ENCODE peak calls at places on chromosomes 2 and 18, in five cellular contexts. N is A549, H is H1, D is brain microvascular endothelial cell, J is left ventricle myocardium inferior. C is an unnamed sample.

GRCh38 chr2:150426724-150427123 is 60.7 kb downstream of the RND3 start:
- DNase-seq in N (no peak), H (no peak), D (no peak), J (no peak), C (no peak)

GRCh38 chr18:2917255-2918047 is 70.6 kb downstream of the EMILIN2 start:
- DNase-seq in N (no peak), H (no peak), D (no peak), J (no peak), C (no peak)

GRCh38 chr18:39990540-39990939 is 1964.5 kb upstream of the PIK3C3 start:
- DNase-seq in N (no peak), H (no peak), D (no peak), J (no peak), C (no peak)

GRCh38 chr18:22074343-22075070 is 94.9 kb upstream of the GATA6 start:
- DNase-seq in N (no peak), H (no peak), D (no peak), J (no peak), C (no peak)

GRCh38 chr2:219475697-219476604 is 22.7 kb upstream of the GMPPA start:
- DNase-seq in N (peak), H (no peak), D (peak), J (peak), C (peak)

GRCh38 chr18:40124107-40124506 is 1830.9 kb upstream of the PIK3C3 start:
- DNase-seq in N (no peak), H (no peak), D (peak), J (no peak), C (no peak)

GRCh38 chr18:31508781-31509180 is 10.8 kb downstream of the DSG2 start:
- DNase-seq in N (no peak), H (no peak), D (no peak), J (no peak), C (no peak)

GRCh38 chr2:196987298-196987653 is 60.8 kb upstream of the PGAP1 start:
- DNase-seq in N (no peak), H (no peak), D (no peak), J (no peak), C (no peak)

GRCh38 chr18:65897292-65897691 is 146.5 kb downstream of the CDH7 start:
- DNase-seq in N (no peak), H (no peak), D (no peak), J (no peak), C (no peak)

GRCh38 chr18:67864677-67865340 is 348.3 kb upstream of the DSEL start:
- DNase-seq in N (no peak), H (no peak), D (peak), J (no peak), C (no peak)

GRCh38 chr2:25257931-25258771 is 83.6 kb downstream of the DNMT3A start:
- DNase-seq in N (no peak), H (no peak), D (no peak), J (no peak), C (no peak)

GRCh38 chr2:8872821-8873432 is 35.5 kb upstream of the KIDINS220 start:
- DNase-seq in N (peak), H (no peak), D (peak), J (no peak), C (no peak)

GRCh38 chr2:109332880-109333279 is 203.9 kb downstream of the SH3RF3 start:
- DNase-seq in N (no peak), H (no peak), D (no peak), J (no peak), C (no peak)

GRCh38 chr18:74951165-74951760 is 257.7 kb downstream of the PTGR3 start:
- DNase-seq in N (peak), H (no peak), D (peak), J (no peak), C (peak)

GRCh38 chr18:9421096-9421495 is 54.2 kb upstream of the RALBP1 start:
- DNase-seq in N (no peak), H (no peak), D (no peak), J (no peak), C (no peak)
- H3K27ac ChIP-seq in N (no peak), H (no peak), D (no peak), J (no peak), C (no peak)

DNA sequence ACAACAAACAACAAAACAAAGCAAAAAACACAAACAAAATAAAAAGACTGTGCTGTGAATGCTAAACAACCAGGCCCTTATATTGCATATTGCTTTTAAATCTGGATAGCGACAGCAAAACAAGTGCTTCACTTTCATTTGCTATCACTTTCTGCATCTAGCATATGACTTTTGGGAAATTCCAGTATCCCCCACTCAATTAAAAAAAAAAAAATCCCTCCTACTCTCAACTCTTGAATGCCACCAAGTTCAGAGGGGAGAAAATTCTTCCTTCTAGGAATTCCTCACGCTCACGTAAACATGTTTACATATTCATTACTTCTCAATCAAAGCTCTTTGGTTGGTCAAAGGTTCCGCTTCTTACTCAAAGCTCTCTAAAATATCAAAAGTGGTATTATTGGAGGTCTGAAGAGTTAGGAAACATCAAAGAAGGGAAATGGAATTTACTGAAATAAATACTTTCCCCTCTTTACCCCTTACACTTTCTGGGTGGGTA is 4.1 kb downstream of the DOCK10 start:
- DNase-seq in N (no peak), H (no peak), D (no peak), J (no peak), C (no peak)
- H3K4me3 ChIP-seq in N (no peak), H (no peak), D (no peak), J (no peak), C (no peak)

GRCh38 chr2:105712166-105712915 is 32.4 kb upstream of the NCK2 start:
- DNase-seq in N (peak), H (no peak), D (no peak), J (no peak), C (no peak)
- H3K27ac ChIP-seq in N (no peak), H (no peak), D (no peak), J (no peak), C (no peak)

DNA sequence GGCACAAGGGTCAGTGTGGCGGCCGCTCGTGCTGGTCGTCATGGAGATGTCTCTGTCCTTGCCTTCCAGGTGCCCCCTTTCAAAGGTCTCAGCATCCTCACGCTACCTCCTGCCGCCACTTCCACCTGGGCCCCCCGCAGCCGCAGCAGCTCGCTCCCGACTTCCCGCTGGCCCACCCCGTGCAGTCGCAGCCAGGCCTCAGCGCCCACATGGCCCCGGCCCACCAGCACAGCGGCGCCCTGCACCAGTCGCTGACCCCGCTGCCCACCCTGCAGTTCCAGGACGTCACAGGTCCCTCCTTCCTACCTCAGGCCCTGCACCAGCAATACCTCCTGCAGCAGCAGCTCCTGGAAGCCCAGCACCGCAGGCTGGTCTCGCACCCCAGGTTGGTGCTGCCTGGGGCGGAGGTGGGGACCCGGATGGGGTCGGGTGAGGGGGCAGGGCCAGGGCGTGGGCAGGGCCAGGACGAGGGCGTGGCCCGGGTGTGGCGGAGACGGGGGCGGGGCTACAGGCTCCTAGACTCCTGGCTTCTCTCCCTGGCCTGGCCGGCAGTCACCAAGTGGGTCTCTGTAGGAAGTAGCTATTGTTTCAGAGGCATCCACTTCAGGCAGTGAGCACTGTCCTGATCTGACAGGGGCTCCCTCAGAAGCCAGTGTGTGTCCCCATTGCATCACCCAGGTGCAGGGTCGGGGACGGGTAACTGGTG is 223.7 kb downstream of the LOXHD1 start:
- DNase-seq in N (no peak), H (peak), D (no peak), J (no peak), C (no peak)
- H3K4me3 ChIP-seq in N (no peak), H (peak), D (no peak), J (no peak), C (no peak)

DNA sequence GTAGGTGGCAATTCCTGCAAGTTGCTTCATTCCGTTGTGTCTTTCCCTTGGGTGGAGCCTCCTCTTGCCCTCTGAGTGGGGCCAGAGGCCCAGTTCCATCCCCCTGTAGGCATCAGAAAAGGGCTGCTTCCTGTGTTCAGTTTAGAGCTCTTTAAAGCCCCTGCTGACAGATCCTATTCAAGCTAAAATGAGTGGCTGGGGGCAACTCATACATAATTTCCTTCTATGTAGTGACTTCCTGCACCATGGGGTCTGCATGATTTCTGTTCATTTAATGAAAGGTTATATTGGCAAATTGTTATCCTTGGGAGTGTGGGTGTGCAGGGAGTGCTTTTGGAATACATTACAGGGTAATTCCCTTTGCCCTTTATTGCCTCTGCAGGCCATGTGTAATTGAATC is 52.5 kb downstream of the GPR39 start:
- DNase-seq in N (no peak), H (no peak), D (no peak), J (no peak), C (no peak)
- H3K27ac ChIP-seq in N (no peak), H (no peak), D (no peak), J (no peak), C (no peak)

DNA sequence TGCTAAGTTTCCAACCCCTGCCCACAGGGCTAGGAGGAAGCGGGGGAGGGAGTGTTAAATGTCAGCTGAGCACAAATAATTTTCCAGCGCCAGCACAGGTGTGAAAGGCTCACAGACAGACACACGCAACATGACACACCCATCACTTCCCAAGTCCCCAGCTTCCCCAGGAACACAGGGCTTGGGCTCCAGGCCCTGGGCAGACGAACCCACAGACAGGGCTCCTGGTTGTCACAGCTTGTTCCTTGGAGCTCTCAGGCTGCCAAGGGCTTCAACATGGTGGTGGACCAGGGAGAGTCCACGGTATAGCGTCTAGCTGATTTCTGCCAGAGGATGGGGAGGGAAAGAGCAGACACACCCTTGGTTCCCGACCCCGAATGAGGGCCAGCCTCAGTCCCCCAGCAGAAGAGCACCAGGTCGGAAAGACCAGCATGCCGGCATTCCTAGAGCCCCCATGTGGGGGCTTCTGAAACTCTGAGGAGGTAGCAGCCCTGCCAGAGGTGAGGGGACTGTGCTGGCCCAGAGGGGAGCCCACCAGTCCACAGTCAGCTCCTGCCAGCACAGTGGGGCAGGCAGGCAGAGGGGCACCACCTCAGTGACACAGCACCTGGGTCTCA is 1.9 kb downstream of the DUSP2 start:
- DNase-seq in N (no peak), H (no peak), D (no peak), J (no peak), C (no peak)
- H3K4me3 ChIP-seq in N (no peak), H (no peak), D (no peak), J (no peak), C (peak)

GRCh38 chr2:161257123-161257952 is 50.9 kb upstream of the PSMD14 start:
- DNase-seq in N (no peak), H (no peak), D (no peak), J (no peak), C (no peak)
- H3K27ac ChIP-seq in N (no peak), H (no peak), D (no peak), J (no peak), C (no peak)

DNA sequence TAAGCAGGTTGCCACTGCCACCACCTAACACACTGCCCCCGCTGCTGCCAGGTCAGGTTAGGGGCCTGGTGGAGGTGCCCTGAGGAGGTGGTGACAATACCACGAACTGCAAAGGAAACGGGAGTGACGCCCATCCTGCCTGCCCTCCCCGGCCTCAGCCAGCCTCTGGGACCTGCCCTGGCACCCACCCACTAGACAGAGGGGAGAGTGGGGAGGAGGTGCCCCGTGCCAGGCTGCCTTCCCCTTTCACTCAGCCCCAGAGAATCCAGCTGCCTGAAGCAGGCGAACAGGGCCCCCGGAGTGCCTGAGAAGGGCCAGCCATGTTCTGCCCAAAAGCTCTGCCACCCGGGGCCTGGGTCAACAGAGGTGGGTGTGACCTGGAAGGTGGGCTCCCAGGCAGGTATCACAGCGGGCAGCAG is 44.5 kb upstream of the FOSL2 start:
- DNase-seq in N (no peak), H (no peak), D (no peak), J (no peak), C (peak)
- H3K4me3 ChIP-seq in N (no peak), H (no peak), D (no peak), J (no peak), C (no peak)

DNA sequence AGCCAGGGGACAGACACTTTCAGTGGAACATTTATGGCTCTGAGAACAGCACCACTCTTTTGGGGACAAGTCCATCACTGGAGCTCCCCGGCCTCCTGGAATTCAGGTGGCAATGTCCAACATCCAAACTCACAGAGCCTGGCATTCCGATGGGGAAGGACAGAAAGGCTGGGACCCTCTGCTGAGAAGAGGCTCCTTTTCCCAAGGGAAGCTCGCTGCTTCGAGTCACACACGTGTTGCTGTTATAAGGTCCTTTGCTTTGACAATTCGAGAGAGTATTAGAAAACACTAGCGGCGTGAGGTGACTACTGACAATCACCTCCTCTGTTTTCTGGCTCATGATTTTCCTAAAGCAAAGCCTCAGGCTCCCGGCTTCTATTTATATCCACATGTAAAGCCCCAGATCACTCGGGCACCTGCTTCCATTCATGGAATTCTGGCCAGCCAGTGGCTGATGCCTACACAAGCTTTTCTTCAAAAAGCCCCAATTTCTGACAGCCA is 67.4 kb downstream of the NDUFA10 start:
- DNase-seq in N (no peak), H (no peak), D (no peak), J (peak), C (no peak)
- H3K27ac ChIP-seq in N (no peak), H (no peak), D (no peak), J (peak), C (no peak)

C was measured in left lung.